ENCODE peak calls at places on chromosome 12, in four cellular contexts. Q is fibroblast of lung, N is K562, R is mammary epithelial cell. Z is an unnamed sample.

GRCh38 chr12:67388331-67389163 is 119.4 kb downstream of the CAND1 start:
- DNase-seq in Q (no peak), R (no peak), N (no peak), Z (peak)

GRCh38 chr12:31325524-31325875 is 450 bp downstream of the SINHCAF start:
- DNase-seq in N (peak), R (no peak), Q (no peak), Z (no peak)

GRCh38 chr12:124531906-124532305 is 35.5 kb downstream of the NCOR2 start:
- DNase-seq in N (no peak), Q (no peak), R (no peak), Z (no peak)

GRCh38 chr12:130017571-130018449 is 114.0 kb upstream of the TMEM132D start:
- DNase-seq in R (no peak), N (no peak), Q (peak), Z (no peak)

GRCh38 chr12:122834229-122834920 is 882 bp upstream of the HIP1R start:
- DNase-seq in N (peak), R (peak), Q (peak), Z (no peak)

GRCh38 chr12:122323311-122324019 is 57.2 kb upstream of the VPS33A start:
- DNase-seq in Q (no peak), N (no peak), R (no peak), Z (no peak)

GRCh38 chr12:68121143-68121542 is 38.4 kb downstream of the IFNG start:
- DNase-seq in Q (no peak), N (no peak), R (no peak), Z (no peak)

GRCh38 chr12:125079084-125079483 is 13.8 kb downstream of the AACS start:
- DNase-seq in Q (no peak), R (no peak), N (no peak), Z (no peak)

GRCh38 chr12:69553626-69554248 is 31.5 kb upstream of the CCT2 start:
- DNase-seq in N (no peak), R (peak), Q (peak), Z (no peak)

GRCh38 chr12:34400986-34401658 is 378.8 kb downstream of the ALG10 start:
- DNase-seq in R (no peak), N (peak), Q (no peak), Z (no peak)

GRCh38 chr12:98998697-98999299 is 353.7 kb downstream of the APAF1 start:
- DNase-seq in N (peak), Q (peak), R (peak), Z (no peak)

GRCh38 chr12:118984206-118984943 is 3.0 kb downstream of the SRRM4 start:
- DNase-seq in R (no peak), Q (no peak), N (no peak), Z (no peak)

GRCh38 chr12:57491393-57492280 is 3.8 kb downstream of the MARS1 start:
- DNase-seq in Q (no peak), R (no peak), N (no peak), Z (no peak)

GRCh38 chr12:103676863-103677262 is 89.8 kb downstream of the STAB2 start:
- DNase-seq in R (no peak), N (no peak), Q (no peak), Z (no peak)

GRCh38 chr12:108063192-108063591 is 65.9 kb upstream of the WSCD2 start:
- DNase-seq in N (peak), R (no peak), Q (no peak), Z (no peak)

GRCh38 chr12:124737040-124737419 is 126.6 kb downstream of the SCARB1 start:
- DNase-seq in R (no peak), Q (peak), N (no peak), Z (no peak)

GRCh38 chr12:958449-959123 is 9.1 kb upstream of the RAD52 start:
- DNase-seq in Q (peak), R (no peak), N (no peak), Z (no peak)

GRCh38 chr12:127600211-127600610 is 666.8 kb upstream of the TMEM132C start:
- DNase-seq in N (no peak), Q (no peak), R (no peak), Z (no peak)

GRCh38 chr12:64400041-64400440 is 4.2 kb upstream of the XPOT start:
- DNase-seq in N (peak), Q (peak), R (peak), Z (no peak)

GRCh38 chr12:85390281-85390680 is 110.3 kb downstream of the ALX1 start:
- DNase-seq in R (no peak), Q (no peak), N (no peak), Z (no peak)

GRCh38 chr12:45587042-45587441 is 142.5 kb upstream of the ARID2 start:
- DNase-seq in N (no peak), R (no peak), Q (no peak), Z (no peak)

GRCh38 chr12:99435095-99435791 is 212.3 kb upstream of the GARIN6 start:
- DNase-seq in Q (no peak), R (no peak), N (no peak), Z (no peak)

GRCh38 chr12:98351089-98351488 is 164.3 kb upstream of the TMPO start:
- DNase-seq in N (no peak), Q (peak), R (no peak), Z (no peak)

GRCh38 chr12:116687888-116688287 is 50.0 kb downstream of the SPRING1 start:
- DNase-seq in R (no peak), N (peak), Q (peak), Z (peak)

GRCh38 chr12:122190842-122191668 is 8.1 kb downstream of the LRRC43 start:
- DNase-seq in R (peak), Q (peak), N (peak), Z (peak)

GRCh38 chr12:26032719-26033241 is 74.3 kb downstream of the RASSF8 start:
- DNase-seq in Q (peak), N (no peak), R (no peak), Z (no peak)

GRCh38 chr12:69231479-69231878 is 7.9 kb upstream of the CPSF6 start:
- DNase-seq in N (no peak), Q (no peak), R (no peak), Z (no peak)

GRCh38 chr12:75635606-75636444 is 124.4 kb upstream of the KRR1 start:
- DNase-seq in Q (peak), N (peak), R (peak), Z (peak)

GRCh38 chr12:578743-579449 is 84.3 kb downstream of the NINJ2 start:
- DNase-seq in Q (peak), N (no peak), R (no peak), Z (no peak)

GRCh38 chr12:53959314-53959713 is 4.6 kb downstream of the HOXC12 start:
- DNase-seq in R (no peak), N (no peak), Q (no peak), Z (no peak)

GRCh38 chr12:53963434-53964314 is 9.0 kb downstream of the HOXC12 start:
- DNase-seq in N (no peak), Q (no peak), R (no peak), Z (no peak)

GRCh38 chr12:53960187-53961024 is 5.7 kb downstream of the HOXC12 start:
- DNase-seq in R (no peak), N (no peak), Q (no peak), Z (no peak)

GRCh38 chr12:53963005-53963404 is 8.3 kb downstream of the HOXC12 start:
- DNase-seq in R (no peak), N (no peak), Q (no peak), Z (no peak)

GRCh38 chr12:53961025-53961761 is 6.5 kb downstream of the HOXC12 start:
- DNase-seq in R (no peak), N (no peak), Q (no peak), Z (no peak)
- TF ChIP-seq EZH2 in R (peak), N (no peak), Q (peak), Z (no peak)

DNA sequence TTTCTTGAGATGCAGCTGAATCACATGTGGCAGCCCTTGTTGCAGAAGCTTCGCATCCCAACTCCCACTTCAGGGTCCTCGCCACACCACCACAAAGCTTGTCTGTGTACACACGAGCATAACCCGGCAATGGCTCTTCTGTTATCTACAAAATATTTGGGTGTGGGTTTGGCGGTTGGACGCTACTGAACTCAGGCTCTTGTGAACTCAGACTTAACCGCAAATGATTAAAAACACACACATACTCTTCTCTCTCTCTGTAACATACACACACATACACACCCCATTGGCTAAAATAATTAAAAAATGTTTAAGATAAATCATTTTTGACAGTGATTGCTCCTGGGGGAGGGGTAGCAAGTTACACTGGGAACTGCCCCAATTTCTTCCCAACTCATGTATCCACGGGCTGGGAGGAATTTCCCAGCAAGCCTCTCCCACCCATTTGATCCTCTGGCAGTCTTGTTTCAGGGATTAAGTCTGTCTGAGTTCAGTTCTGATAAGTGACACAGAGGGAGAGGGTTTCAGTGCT is 63.7 kb upstream of the MANSC4 start:
- DNase-seq in R (no peak), N (peak), Q (peak), Z (no peak)
- H3K9ac ChIP-seq in R (no peak), N (no peak), Q (no peak), Z (no peak)

DNA sequence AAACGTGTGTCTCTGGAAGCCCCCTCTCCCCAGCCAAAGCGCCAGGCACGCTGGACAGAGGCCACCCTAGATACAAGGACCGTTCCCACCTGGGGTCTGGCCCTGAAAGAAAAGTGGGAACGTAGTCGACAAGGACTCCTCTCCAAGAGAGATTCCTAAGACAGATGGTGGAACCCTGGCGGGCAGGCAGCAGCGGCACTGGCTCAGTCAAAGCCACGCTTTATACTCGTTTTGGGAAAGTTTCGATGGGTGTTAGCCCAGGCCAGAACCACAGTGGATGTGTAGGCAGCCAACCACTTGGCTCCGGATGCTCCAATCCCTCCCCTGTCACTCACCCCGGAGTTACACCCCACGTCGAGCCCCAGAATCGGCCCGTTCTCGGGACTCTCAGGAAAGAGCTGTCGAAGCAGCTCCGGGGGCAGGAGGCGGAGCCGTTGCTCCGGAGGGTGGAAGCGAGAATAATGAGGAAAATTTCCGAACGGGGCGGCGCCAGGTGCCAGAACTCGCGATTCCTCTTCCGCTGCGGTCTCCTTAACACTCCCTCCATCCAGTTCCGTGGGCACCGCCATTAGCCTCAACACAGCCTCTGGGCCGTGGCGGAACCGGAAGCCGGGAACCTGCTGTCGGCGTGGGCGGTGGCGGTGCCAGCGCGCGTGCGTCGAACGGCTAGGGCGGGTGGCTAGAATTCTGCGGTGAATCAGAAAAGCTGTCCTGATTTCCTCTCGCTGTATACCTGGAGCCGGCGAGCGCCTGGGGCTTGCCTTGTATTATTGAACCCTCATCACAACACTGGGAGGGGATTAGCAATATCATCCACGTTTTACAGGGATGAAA is at the start of gene BCDIN3D:
- DNase-seq in N (peak), R (peak), Q (peak), Z (peak)
- TF ChIP-seq EZH2 in N (no peak), R (no peak), Q (no peak), Z (no peak)

DNA sequence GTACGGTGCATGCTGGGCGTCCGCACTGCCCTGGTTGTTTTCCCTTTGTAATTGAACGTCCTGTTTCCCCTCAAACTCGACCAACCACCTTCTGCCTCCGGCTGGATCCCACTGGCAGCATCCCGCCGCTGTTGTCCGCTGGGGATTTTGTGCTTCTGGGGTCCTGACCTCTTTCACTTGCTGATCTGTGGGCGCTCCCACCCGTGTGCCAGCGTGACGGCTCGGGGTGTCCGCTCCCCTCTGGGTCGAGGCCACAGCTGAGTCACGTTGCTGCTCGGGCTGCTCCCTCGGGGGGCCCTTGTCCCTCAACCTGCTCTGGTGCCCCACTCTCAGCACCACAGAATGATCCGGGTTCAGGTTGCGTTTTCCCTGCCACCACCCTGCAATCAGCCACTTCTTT is 8.0 kb downstream of the PGAM5 start:
- DNase-seq in Q (no peak), N (no peak), R (no peak), Z (no peak)
- H3K9ac ChIP-seq in Q (no peak), N (peak), R (no peak), Z (no peak)

DNA sequence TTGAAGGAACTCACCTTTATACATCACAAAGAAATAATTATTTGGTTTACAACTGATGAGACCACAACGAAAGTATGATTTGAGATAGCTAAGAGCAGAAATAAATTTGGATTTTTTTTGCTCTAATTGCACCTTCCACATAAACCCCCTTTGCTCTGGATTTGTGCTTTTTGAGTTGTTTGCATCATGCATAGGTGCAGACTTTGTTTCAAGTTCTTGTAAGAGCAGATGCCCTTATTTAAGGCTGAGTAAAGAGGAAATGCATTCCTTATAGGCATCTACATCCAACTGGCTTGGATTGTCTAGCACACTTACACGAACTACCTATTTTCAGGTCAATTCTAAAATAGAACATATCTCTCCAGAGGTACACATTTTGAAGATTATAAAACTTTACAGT is 6.6 kb upstream of the CCND2 start:
- DNase-seq in N (no peak), Q (no peak), R (no peak), Z (no peak)
- TF ChIP-seq EZH2 in N (no peak), Q (no peak), R (peak), Z (no peak)

DNA sequence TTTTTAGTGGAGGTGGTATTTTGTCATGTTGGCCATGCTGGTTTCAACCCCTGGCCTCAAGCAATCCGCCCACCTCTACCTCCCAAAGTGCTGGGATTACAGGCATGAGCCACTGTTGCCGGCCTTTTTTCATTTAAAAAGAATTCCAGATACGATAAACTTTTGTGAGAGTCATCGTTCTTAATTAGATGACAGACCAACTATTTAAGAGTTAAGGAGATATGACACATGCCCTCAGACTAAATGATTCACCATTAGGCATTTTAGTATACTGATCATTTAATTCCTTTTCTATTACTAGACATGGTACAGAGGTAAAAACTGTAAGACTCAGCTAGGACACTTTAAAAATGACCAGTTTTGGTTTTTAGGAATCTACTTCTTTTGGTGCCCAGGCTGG is 2.4 kb downstream of the ANKRD13A start:
- DNase-seq in R (peak), Q (peak), N (no peak), Z (no peak)
- H3K9ac ChIP-seq in R (no peak), Q (no peak), N (no peak), Z (no peak)

GRCh38 chr12:131829351-131829794 is 1.2 kb downstream of the MMP17 start:
- DNase-seq in N (no peak), R (peak), Q (peak), Z (no peak)
- TF ChIP-seq EZH2 in N (no peak), R (no peak), Q (no peak), Z (no peak)